ENCODE peak calls at places on chromosomes 4 and X, in four cellular contexts. One of them, this sample, is unnamed.
A peak's percentile ranks its signal among the peaks of the same experiment; 100 is the strongest.

GRCh38 chr4:35494955-35495354 is 749.4 kb downstream of the ARAP2 start:
- DNase-seq in GM23338: no peak
- DNase-seq in BJ: no peak
- DNase-seq in activated CD8-positive, alpha-beta T cell treated with anti-CD3 and anti-CD28 coated beads for 36 hours: no peak
- DNase-seq in this sample: no peak

GRCh38 chr4:2441393-2442174 is 22.8 kb downstream of the CFAP99 start:
- DNase-seq in GM23338: peak; percentile 94
- DNase-seq in BJ: no peak
- DNase-seq in activated CD8-positive, alpha-beta T cell treated with anti-CD3 and anti-CD28 coated beads for 36 hours: peak; percentile 94
- DNase-seq in this sample: peak; percentile 95

GRCh38 chrX:357693-358471 is 28.8 kb downstream of the PPP2R3B start:
- DNase-seq in GM23338: no peak
- DNase-seq in BJ: no peak
- DNase-seq in activated CD8-positive, alpha-beta T cell treated with anti-CD3 and anti-CD28 coated beads for 36 hours: peak; percentile 76
- DNase-seq in this sample: no peak

GRCh38 chrX:97860206-97860605 is 976.5 kb downstream of the RPA4 start:
- DNase-seq in GM23338: no peak
- DNase-seq in BJ: no peak
- DNase-seq in activated CD8-positive, alpha-beta T cell treated with anti-CD3 and anti-CD28 coated beads for 36 hours: no peak
- DNase-seq in this sample: no peak

GRCh38 chr4:141339966-141340365 is 119.3 kb downstream of the ZNF330 start:
- DNase-seq in GM23338: no peak
- DNase-seq in BJ: no peak
- DNase-seq in activated CD8-positive, alpha-beta T cell treated with anti-CD3 and anti-CD28 coated beads for 36 hours: no peak
- DNase-seq in this sample: no peak

GRCh38 chr4:127498366-127498765 is 134.4 kb upstream of the INTU start:
- DNase-seq in GM23338: no peak
- DNase-seq in BJ: no peak
- DNase-seq in activated CD8-positive, alpha-beta T cell treated with anti-CD3 and anti-CD28 coated beads for 36 hours: no peak
- DNase-seq in this sample: no peak

GRCh38 chr4:87849612-87850011 is 16.8 kb downstream of the MEPE start:
- DNase-seq in GM23338: no peak
- DNase-seq in BJ: no peak
- DNase-seq in activated CD8-positive, alpha-beta T cell treated with anti-CD3 and anti-CD28 coated beads for 36 hours: no peak
- DNase-seq in this sample: no peak

GRCh38 chr4:132101526-132101925 is 1047.6 kb upstream of the PCDH10 start:
- DNase-seq in GM23338: no peak
- DNase-seq in BJ: no peak
- DNase-seq in activated CD8-positive, alpha-beta T cell treated with anti-CD3 and anti-CD28 coated beads for 36 hours: no peak
- DNase-seq in this sample: no peak

GRCh38 chr4:155722816-155723499 is 35.9 kb upstream of the GUCY1B1 start:
- DNase-seq in GM23338: no peak
- DNase-seq in BJ: no peak
- DNase-seq in activated CD8-positive, alpha-beta T cell treated with anti-CD3 and anti-CD28 coated beads for 36 hours: peak; percentile 9
- DNase-seq in this sample: no peak

GRCh38 chr4:7841071-7841470 is 98.6 kb downstream of the AFAP1 start:
- DNase-seq in GM23338: no peak
- DNase-seq in BJ: no peak
- DNase-seq in activated CD8-positive, alpha-beta T cell treated with anti-CD3 and anti-CD28 coated beads for 36 hours: no peak
- DNase-seq in this sample: no peak

GRCh38 chrX:22389544-22390243 is 117.0 kb downstream of the CBLL2 start:
- DNase-seq in GM23338: no peak
- DNase-seq in BJ: no peak
- DNase-seq in activated CD8-positive, alpha-beta T cell treated with anti-CD3 and anti-CD28 coated beads for 36 hours: no peak
- DNase-seq in this sample: no peak

GRCh38 chr4:11497212-11497806 is 68.6 kb upstream of the HS3ST1 start:
- DNase-seq in GM23338: peak; percentile 26
- DNase-seq in BJ: no peak
- DNase-seq in activated CD8-positive, alpha-beta T cell treated with anti-CD3 and anti-CD28 coated beads for 36 hours: no peak
- DNase-seq in this sample: no peak

GRCh38 chrX:72045141-72045540 is 86.6 kb downstream of the RTL5 start:
- DNase-seq in GM23338: no peak
- DNase-seq in BJ: no peak
- DNase-seq in activated CD8-positive, alpha-beta T cell treated with anti-CD3 and anti-CD28 coated beads for 36 hours: no peak
- DNase-seq in this sample: no peak

GRCh38 chr4:7687006-7687405 is 252.3 kb upstream of the PSAPL1 start:
- DNase-seq in GM23338: no peak
- DNase-seq in BJ: no peak
- DNase-seq in activated CD8-positive, alpha-beta T cell treated with anti-CD3 and anti-CD28 coated beads for 36 hours: no peak
- DNase-seq in this sample: no peak

GRCh38 chrX:130100180-130100579 is 10.1 kb downstream of the ELF4 start:
- DNase-seq in GM23338: no peak
- DNase-seq in BJ: peak; percentile 43
- DNase-seq in activated CD8-positive, alpha-beta T cell treated with anti-CD3 and anti-CD28 coated beads for 36 hours: no peak
- DNase-seq in this sample: no peak

GRCh38 chrX:40383969-40384368 is 196.8 kb upstream of the ATP6AP2 start:
- DNase-seq in GM23338: no peak
- DNase-seq in BJ: no peak
- DNase-seq in activated CD8-positive, alpha-beta T cell treated with anti-CD3 and anti-CD28 coated beads for 36 hours: peak; percentile 2
- DNase-seq in this sample: no peak

GRCh38 chr4:56958111-56958517 is 19.3 kb downstream of the NOA1 start:
- DNase-seq in GM23338: no peak
- DNase-seq in BJ: peak; percentile 68
- DNase-seq in activated CD8-positive, alpha-beta T cell treated with anti-CD3 and anti-CD28 coated beads for 36 hours: no peak
- DNase-seq in this sample: no peak

GRCh38 chr4:57148831-57149230 is 38.6 kb upstream of the IGFBP7 start:
- DNase-seq in GM23338: no peak
- DNase-seq in BJ: peak; percentile 37
- DNase-seq in activated CD8-positive, alpha-beta T cell treated with anti-CD3 and anti-CD28 coated beads for 36 hours: no peak
- DNase-seq in this sample: no peak

GRCh38 chrX:53305996-53306937 is 24.9 kb upstream of the IQSEC2 start:
- DNase-seq in GM23338: no peak
- DNase-seq in BJ: no peak
- DNase-seq in activated CD8-positive, alpha-beta T cell treated with anti-CD3 and anti-CD28 coated beads for 36 hours: no peak
- DNase-seq in this sample: no peak

GRCh38 chrX:39984191-39984956 is 113.4 kb downstream of the BCOR start:
- DNase-seq in GM23338: no peak
- DNase-seq in BJ: no peak
- DNase-seq in activated CD8-positive, alpha-beta T cell treated with anti-CD3 and anti-CD28 coated beads for 36 hours: no peak
- DNase-seq in this sample: no peak

GRCh38 chrX:49040376-49040955 is 2.7 kb downstream of the TFE3 start:
- DNase-seq in GM23338: peak; percentile 52
- DNase-seq in BJ: no peak
- DNase-seq in activated CD8-positive, alpha-beta T cell treated with anti-CD3 and anti-CD28 coated beads for 36 hours: no peak
- DNase-seq in this sample: no peak

GRCh38 chrX:134782796-134783195 is 124.5 kb upstream of the PLAC1 start:
- DNase-seq in GM23338: peak; percentile 35
- DNase-seq in BJ: no peak
- DNase-seq in activated CD8-positive, alpha-beta T cell treated with anti-CD3 and anti-CD28 coated beads for 36 hours: no peak
- DNase-seq in this sample: no peak

GRCh38 chrX:87900320-87900908 is 382.8 kb downstream of the KLHL4 start:
- DNase-seq in GM23338: peak; percentile 1
- DNase-seq in BJ: no peak
- DNase-seq in activated CD8-positive, alpha-beta T cell treated with anti-CD3 and anti-CD28 coated beads for 36 hours: peak; percentile 29
- DNase-seq in this sample: no peak

GRCh38 chr4:182929296-182929695 is 12.1 kb upstream of the DCTD start:
- DNase-seq in GM23338: no peak
- DNase-seq in BJ: peak; percentile 92
- DNase-seq in activated CD8-positive, alpha-beta T cell treated with anti-CD3 and anti-CD28 coated beads for 36 hours: no peak
- DNase-seq in this sample: no peak

GRCh38 chr4:67020079-67020807 is 525.1 kb downstream of the CENPC start:
- DNase-seq in GM23338: peak; percentile 4
- DNase-seq in BJ: no peak
- DNase-seq in activated CD8-positive, alpha-beta T cell treated with anti-CD3 and anti-CD28 coated beads for 36 hours: no peak
- DNase-seq in this sample: no peak

GRCh38 chr4:152536545-152537182 is 772 bp upstream of the FBXW7 start:
- DNase-seq in GM23338: peak; percentile 69
- DNase-seq in BJ: no peak
- DNase-seq in activated CD8-positive, alpha-beta T cell treated with anti-CD3 and anti-CD28 coated beads for 36 hours: peak; percentile 83
- DNase-seq in this sample: peak; percentile 47

GRCh38 chrX:51798701-51799100 is 55.5 kb downstream of the GSPT2 start:
- DNase-seq in GM23338: no peak
- DNase-seq in BJ: no peak
- DNase-seq in activated CD8-positive, alpha-beta T cell treated with anti-CD3 and anti-CD28 coated beads for 36 hours: no peak
- DNase-seq in this sample: no peak

GRCh38 chrX:51804741-51805140 is 61.5 kb downstream of the GSPT2 start:
- DNase-seq in GM23338: peak; percentile 20
- DNase-seq in BJ: no peak
- DNase-seq in activated CD8-positive, alpha-beta T cell treated with anti-CD3 and anti-CD28 coated beads for 36 hours: no peak
- DNase-seq in this sample: no peak

GRCh38 chrX:51803833-51804232 is 60.6 kb downstream of the GSPT2 start:
- DNase-seq in GM23338: no peak
- DNase-seq in BJ: no peak
- DNase-seq in activated CD8-positive, alpha-beta T cell treated with anti-CD3 and anti-CD28 coated beads for 36 hours: no peak
- DNase-seq in this sample: no peak

GRCh38 chrX:51802917-51803688 is 59.9 kb downstream of the GSPT2 start:
- DNase-seq in GM23338: peak; percentile 85
- DNase-seq in BJ: peak; percentile 10
- DNase-seq in activated CD8-positive, alpha-beta T cell treated with anti-CD3 and anti-CD28 coated beads for 36 hours: peak; percentile 75
- DNase-seq in this sample: peak; percentile 36
- TF ChIP-seq CTCF in GM23338: peak; percentile 61
- TF ChIP-seq CTCF in BJ: peak; percentile 25
- TF ChIP-seq CTCF in activated CD8-positive, alpha-beta T cell treated with anti-CD3 and anti-CD28 coated beads for 36 hours: peak; percentile 28
- TF ChIP-seq CTCF in this sample: peak; percentile 33

GRCh38 chr4:83024233-83024632 is 10.8 kb upstream of the COPS4 start:
- DNase-seq in GM23338: no peak
- DNase-seq in BJ: no peak
- DNase-seq in activated CD8-positive, alpha-beta T cell treated with anti-CD3 and anti-CD28 coated beads for 36 hours: no peak
- DNase-seq in this sample: no peak
- TF ChIP-seq CTCF in GM23338: no peak
- TF ChIP-seq CTCF in BJ: no peak
- TF ChIP-seq CTCF in activated CD8-positive, alpha-beta T cell treated with anti-CD3 and anti-CD28 coated beads for 36 hours: no peak
- TF ChIP-seq CTCF in this sample: no peak

DNA sequence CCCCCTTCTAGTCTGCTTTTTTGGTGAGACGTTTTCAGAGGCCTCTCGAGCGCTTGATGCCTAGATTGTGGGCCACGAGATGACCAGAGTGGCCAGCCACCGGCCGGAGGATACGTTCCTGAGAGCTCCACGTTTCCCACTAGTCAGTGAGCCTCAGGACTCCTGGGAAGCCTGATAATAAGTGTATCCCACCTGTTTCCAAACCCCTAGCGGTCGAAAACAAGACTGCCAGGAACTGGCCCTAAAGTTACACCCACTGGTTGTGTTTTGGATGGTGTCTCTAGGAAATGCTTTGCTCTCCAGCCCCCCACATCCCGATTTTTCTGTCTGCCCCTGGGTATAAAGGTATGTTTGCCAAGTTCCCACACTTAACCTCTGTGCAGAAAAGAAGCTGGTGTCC is 4.6 kb upstream of the RS1 start:
- DNase-seq in GM23338: peak; percentile 63
- DNase-seq in BJ: no peak
- DNase-seq in activated CD8-positive, alpha-beta T cell treated with anti-CD3 and anti-CD28 coated beads for 36 hours: no peak
- DNase-seq in this sample: no peak
- TF ChIP-seq CTCF in GM23338: peak; percentile 45
- TF ChIP-seq CTCF in BJ: no peak
- TF ChIP-seq CTCF in activated CD8-positive, alpha-beta T cell treated with anti-CD3 and anti-CD28 coated beads for 36 hours: no peak
- TF ChIP-seq CTCF in this sample: no peak

DNA sequence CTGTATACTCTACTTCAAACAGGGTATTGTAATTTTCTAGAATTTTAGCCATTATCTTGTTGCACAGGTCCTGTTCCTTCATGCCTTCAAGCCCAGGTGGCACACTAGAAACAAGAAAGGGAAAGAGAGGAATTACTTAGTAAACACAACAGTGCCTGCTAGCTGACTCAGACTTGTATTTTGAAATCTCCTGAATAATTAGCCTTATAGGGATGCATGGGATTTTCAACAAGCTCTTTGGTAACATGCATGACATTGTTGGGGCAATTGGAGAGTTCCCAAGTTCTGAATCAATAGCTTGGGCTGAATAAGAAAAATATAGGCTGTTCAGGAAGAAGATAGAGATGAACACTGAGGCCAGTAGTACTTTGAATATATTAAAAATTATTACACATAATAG is 118.8 kb downstream of the FAM13A start:
- DNase-seq in GM23338: peak; percentile 11
- DNase-seq in BJ: peak; percentile 69
- DNase-seq in activated CD8-positive, alpha-beta T cell treated with anti-CD3 and anti-CD28 coated beads for 36 hours: no peak
- DNase-seq in this sample: no peak
- TF ChIP-seq CTCF in GM23338: no peak
- TF ChIP-seq CTCF in BJ: no peak
- TF ChIP-seq CTCF in activated CD8-positive, alpha-beta T cell treated with anti-CD3 and anti-CD28 coated beads for 36 hours: no peak
- TF ChIP-seq CTCF in this sample: no peak

This sample was measured in GM13976.